ENCODE peak calls at places on chromosome 4, in five cellular contexts. Z is mesenchymal stem cell, R is cardiac muscle cell, U is heart left ventricle, O is right lobe of liver. V is an unnamed sample.

GRCh38 chr4:129342820-129343219 is 246.9 kb downstream of the C4orf33 start:
- DNase-seq in Z (peak; percentile 91), R (no peak), U (no peak), O (no peak), V (no peak)

GRCh38 chr4:165383757-165384156 is 4.9 kb downstream of the CPE start:
- DNase-seq in Z (peak; percentile 46), R (no peak), U (no peak), O (no peak), V (no peak)

GRCh38 chr4:149997881-149998421 is 80.3 kb upstream of the DCLK2 start:
- DNase-seq in Z (peak; percentile 51), R (no peak), U (no peak), O (no peak), V (peak; percentile 33)

GRCh38 chr4:38751341-38752043 is 31.3 kb downstream of the TLR10 start:
- DNase-seq in Z (no peak), R (no peak), U (no peak), O (no peak), V (no peak)

GRCh38 chr4:581181-581580 is 5.1 kb upstream of the TMEM271 start:
- DNase-seq in Z (no peak), R (no peak), U (no peak), O (no peak), V (no peak)

GRCh38 chr4:38529189-38530115 is 134.5 kb upstream of the KLF3 start:
- DNase-seq in Z (no peak), R (no peak), U (peak; percentile 44), O (peak; percentile 66), V (peak; percentile 19)

GRCh38 chr4:80462537-80463207 is 127.1 kb downstream of the CFAP299 start:
- DNase-seq in Z (peak; percentile 5), R (no peak), U (no peak), O (no peak), V (no peak)

GRCh38 chr4:127936974-127937373 is 28.0 kb downstream of the MFSD8 start:
- DNase-seq in Z (peak; percentile 7), R (no peak), U (no peak), O (no peak), V (no peak)

GRCh38 chr4:89439533-89439932 is 131.9 kb upstream of the GPRIN3 start:
- DNase-seq in Z (no peak), R (no peak), U (no peak), O (no peak), V (no peak)

GRCh38 chr4:39641451-39641850 is 2.8 kb upstream of the SMIM14 start:
- DNase-seq in Z (no peak), R (no peak), U (no peak), O (no peak), V (no peak)

GRCh38 chr4:26821677-26822503 is 38.8 kb upstream of the STIM2 start:
- DNase-seq in Z (peak; percentile 16), R (no peak), U (no peak), O (no peak), V (no peak)

GRCh38 chr4:147056951-147057630 is 111.4 kb upstream of the TTC29 start:
- DNase-seq in Z (peak; percentile 35), R (no peak), U (no peak), O (no peak), V (no peak)

GRCh38 chr4:20252656-20253271 is 1.1 kb downstream of the SLIT2 start:
- DNase-seq in Z (peak; percentile 38), R (peak; percentile 67), U (peak; percentile 17), O (peak; percentile 52), V (peak; percentile 34)

GRCh38 chr4:177275999-177276398 is 33.7 kb upstream of the NEIL3 start:
- DNase-seq in Z (no peak), R (no peak), U (no peak), O (no peak), V (no peak)

GRCh38 chr4:114758066-114758465 is 159.5 kb downstream of the UGT8 start:
- DNase-seq in Z (no peak), R (no peak), U (no peak), O (no peak), V (no peak)

GRCh38 chr4:23885943-23886590 is 3.8 kb downstream of the PPARGC1A start:
- DNase-seq in Z (no peak), R (no peak), U (no peak), O (no peak), V (no peak)
- H3K4me3 ChIP-seq in Z (no peak overlapping the region), R (peak overlapping the region; percentile 63), U (peak overlapping the region; percentile 60), O (no peak overlapping the region), V (no peak overlapping the region)

GRCh38 chr4:183118141-183118540 is 19.1 kb downstream of the WWC2 start:
- DNase-seq in Z (no peak), R (no peak), U (no peak), O (no peak), V (no peak)
- H3K4me1 ChIP-seq in Z (peaks cover 10% of the 10 kb centered on the region), R (peaks cover 10% of the 10 kb centered on the region), U (no peaks in the 10 kb centered on the region), O (peaks cover 17% of the 10 kb centered on the region), V (peaks cover 13% of the 10 kb centered on the region)

GRCh38 chr4:54099287-54099958 is 540 bp upstream of the GSX2 start:
- DNase-seq in Z (no peak), R (no peak), U (no peak), O (no peak), V (no peak)

GRCh38 chr4:54101190-54102041 is 1.5 kb downstream of the GSX2 start:
- DNase-seq in Z (no peak), R (no peak), U (no peak), O (no peak), V (no peak)

GRCh38 chr4:54100607-54101189 is 735 bp downstream of the GSX2 start:
- DNase-seq in Z (no peak), R (no peak), U (no peak), O (no peak), V (no peak)

GRCh38 chr4:54098375-54098774 is 1.6 kb upstream of the GSX2 start:
- DNase-seq in Z (no peak), R (no peak), U (no peak), O (no peak), V (no peak)

GRCh38 chr4:54099959-54100606 is at the start of gene GSX2:
- DNase-seq in Z (no peak), R (no peak), U (no peak), O (peak; percentile 57), V (no peak)
- H3K27me3 ChIP-seq in Z (peaks cover 98% of the 10 kb centered on the region), R (peaks cover 100% of the 10 kb centered on the region), U (peaks cover 52% of the 10 kb centered on the region), O (no peaks in the 10 kb centered on the region), V (peaks cover 64% of the 10 kb centered on the region)

DNA sequence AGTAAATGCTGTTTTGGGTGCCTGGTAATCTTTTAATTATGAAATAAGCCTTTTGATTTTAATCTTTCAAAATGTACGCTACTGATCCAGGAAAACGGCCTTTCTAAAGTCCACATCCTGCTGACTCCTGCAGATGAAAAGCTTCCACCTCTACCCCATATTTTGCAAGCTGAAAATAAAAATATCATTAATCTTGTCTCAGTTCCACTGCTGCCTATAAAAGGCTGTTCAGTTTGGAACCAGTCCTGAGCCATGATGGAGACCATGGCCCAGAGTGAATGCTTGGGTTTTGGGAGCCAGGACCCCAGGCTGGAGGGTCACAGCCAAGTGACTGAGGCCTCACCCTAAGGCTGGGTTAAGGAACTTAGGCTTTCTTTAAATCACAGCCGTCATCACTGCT is 110.8 kb downstream of the AFF1 start:
- DNase-seq in Z (no peak), R (no peak), U (no peak), O (no peak), V (no peak)
- H3K4me3 ChIP-seq in Z (no peak overlapping the region), R (no peak overlapping the region), U (peak overlapping the region; percentile 32), O (no peak overlapping the region), V (no peak overlapping the region)

DNA sequence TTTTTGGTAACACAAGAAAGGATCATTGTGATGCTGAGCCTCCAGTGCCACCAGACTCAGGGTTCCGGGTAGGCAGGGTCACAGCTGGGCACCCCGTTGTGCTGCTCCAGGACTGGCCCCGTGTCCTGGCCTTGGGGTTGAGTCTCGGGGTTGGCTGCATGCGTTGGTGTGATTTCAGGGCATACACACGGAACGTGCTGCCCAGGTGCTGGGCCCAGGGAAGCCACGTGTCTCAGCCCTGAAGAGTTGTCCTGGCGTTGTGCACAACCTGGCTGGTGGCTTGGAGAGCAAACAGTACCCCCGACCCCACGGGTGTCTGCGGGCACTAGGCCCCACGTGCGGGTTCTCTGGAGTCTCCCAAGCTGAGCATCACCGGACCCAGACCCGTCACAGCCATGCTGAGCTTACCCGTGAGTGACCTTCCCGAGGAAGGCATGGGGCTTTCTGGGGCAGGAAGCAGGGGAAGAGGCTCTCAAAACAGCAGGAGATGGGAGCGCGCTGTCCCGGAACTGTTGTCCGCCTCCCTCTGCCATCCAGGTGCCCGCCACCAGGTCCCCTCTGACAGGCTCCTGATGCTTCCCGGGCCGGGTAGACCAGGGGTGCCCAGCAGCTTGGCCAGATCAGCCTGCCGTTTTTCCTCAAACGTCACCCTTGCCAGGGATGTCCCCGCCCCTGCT is 66.1 kb upstream of the ENPP6 start:
- DNase-seq in Z (no peak), R (no peak), U (no peak), O (no peak), V (no peak)
- H3K4me1 ChIP-seq in Z (peaks cover 7% of the 10 kb centered on the region), R (no peaks in the 10 kb centered on the region), U (no peaks in the 10 kb centered on the region), O (peaks cover 46% of the 10 kb centered on the region), V (peaks cover 37% of the 10 kb centered on the region)

GRCh38 chr4:157185363-157185762 is 35.2 kb upstream of the GRIA2 start:
- DNase-seq in Z (no peak), R (no peak), U (no peak), O (no peak), V (no peak)
- H3K27me3 ChIP-seq in Z (no peaks in the 10 kb centered on the region), R (no peaks in the 10 kb centered on the region), U (no peaks in the 10 kb centered on the region), O (no peaks in the 10 kb centered on the region), V (no peaks in the 10 kb centered on the region)

DNA sequence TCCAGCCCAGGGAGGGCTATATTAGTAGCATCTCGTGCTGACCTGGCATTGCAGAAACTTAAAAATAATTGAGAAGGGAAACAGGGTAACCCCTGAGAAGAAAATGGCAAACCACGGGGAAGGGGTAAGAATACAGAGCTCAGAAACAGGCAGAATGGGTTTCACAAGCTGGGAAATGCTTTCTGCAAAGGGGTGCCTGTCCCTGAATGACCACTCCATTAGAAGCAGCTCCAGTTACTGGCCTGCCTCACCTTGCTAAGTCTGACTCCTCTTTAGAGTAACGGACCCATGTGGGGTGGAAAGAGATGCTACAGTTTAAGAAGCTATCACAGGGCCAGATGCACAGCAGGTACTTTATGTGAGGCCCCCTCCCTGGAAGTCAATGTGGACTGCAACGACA is 2.5 kb downstream of the WDR1 start:
- DNase-seq in Z (no peak), R (no peak), U (no peak), O (no peak), V (no peak)
- H3K4me3 ChIP-seq in Z (no peak overlapping the region), R (no peak overlapping the region), U (no peak overlapping the region), O (no peak overlapping the region), V (no peak overlapping the region)

GRCh38 chr4:105558277-105558676 is 5.9 kb downstream of the ARHGEF38 start:
- DNase-seq in Z (no peak), R (no peak), U (no peak), O (no peak), V (no peak)
- H3K4me1 ChIP-seq in Z (peaks cover 2% of the 10 kb centered on the region), R (no peaks in the 10 kb centered on the region), U (no peaks in the 10 kb centered on the region), O (no peaks in the 10 kb centered on the region), V (peaks cover 19% of the 10 kb centered on the region)

V was measured in thyroid gland.